ENCODE peak calls at places on chromosomes 5 and 9, in four cellular contexts. F is HCT116, M is K562, A is HepG2. Q is an unnamed sample.
A peak's percentile ranks its signal among the peaks of the same experiment; 100 is the strongest.

GRCh38 chr5:541888-542692 is 17.8 kb upstream of the SLC9A3 start:
- DNase-seq in A (no peak), F (no peak), M (no peak), Q (no peak)

GRCh38 chr9:109574061-109574882 is 76.2 kb upstream of the PTPN3 start:
- DNase-seq in A (peak; percentile 36), M (peak; percentile 37), F (peak; percentile 38), Q (peak; percentile 24)

GRCh38 chr9:108963459-108964143 is 29.4 kb downstream of the ABITRAM start:
- DNase-seq in M (peak; percentile 51), F (no peak), A (no peak), Q (no peak)

GRCh38 chr5:90747693-90748092 is 189.1 kb downstream of the ADGRV1 start:
- DNase-seq in F (no peak), M (no peak), A (no peak), Q (no peak)

GRCh38 chr5:150515446-150515845 is 7.5 kb downstream of the NDST1 start:
- DNase-seq in A (no peak), F (no peak), M (no peak), Q (no peak)

GRCh38 chr9:89810434-89810833 is 205.6 kb downstream of the GADD45G start:
- DNase-seq in F (no peak), M (no peak), A (no peak), Q (no peak)

GRCh38 chr9:114499528-114499927 is 5.7 kb downstream of the WHRN start:
- DNase-seq in M (no peak), F (no peak), A (no peak), Q (no peak)

GRCh38 chr5:176183321-176184074 is 54.7 kb upstream of the SIMC1 start:
- DNase-seq in M (no peak), F (no peak), A (no peak), Q (no peak)

GRCh38 chr5:36417668-36418067 is 116.0 kb upstream of the RANBP3L start:
- DNase-seq in F (no peak), A (no peak), M (no peak), Q (no peak)

GRCh38 chr5:86880785-86881492 is 263.2 kb downstream of the COX7C start:
- DNase-seq in M (peak; percentile 28), F (peak; percentile 81), A (peak; percentile 84), Q (peak; percentile 56)

GRCh38 chr9:112556497-112557085 is 70.0 kb downstream of the KIAA1958 start:
- DNase-seq in M (no peak), F (no peak), A (no peak), Q (no peak)

GRCh38 chr5:146006470-146006869 is 70.1 kb downstream of the SH3RF2 start:
- DNase-seq in F (no peak), M (no peak), A (no peak), Q (no peak)

GRCh38 chr9:127116946-127117345 is 5.5 kb downstream of the ANGPTL2 start:
- DNase-seq in A (no peak), M (no peak), F (no peak), Q (no peak)

GRCh38 chr5:168683247-168683926 is 104.2 kb upstream of the PANK3 start:
- DNase-seq in M (peak; percentile 51), F (no peak), A (no peak), Q (no peak)

GRCh38 chr9:124707667-124708066 is 63.4 kb downstream of the NR6A1 start:
- DNase-seq in M (peak; percentile 23), A (no peak), F (no peak), Q (no peak)

GRCh38 chr5:105501315-105501714 is 1938.7 kb upstream of the NUDT12 start:
- DNase-seq in A (no peak), M (no peak), F (no peak), Q (no peak)

GRCh38 chr5:161034456-161034855 is 182.4 kb upstream of the ATP10B start:
- DNase-seq in M (no peak), F (no peak), A (no peak), Q (no peak)

GRCh38 chr5:1374030-1374679 is 29.3 kb upstream of the CLPTM1L start:
- DNase-seq in M (no peak), A (no peak), F (no peak), Q (no peak)

GRCh38 chr5:158785397-158785796 is 314.3 kb downstream of the EBF1 start:
- DNase-seq in M (no peak), F (no peak), A (no peak), Q (no peak)

GRCh38 chr5:42718591-42718990 is 38.0 kb upstream of the CCDC152 start:
- DNase-seq in F (no peak), A (no peak), M (no peak), Q (no peak)

GRCh38 chr5:74412064-74412463 is 228.5 kb downstream of the ENC1 start:
- DNase-seq in F (no peak), A (no peak), M (no peak), Q (no peak)

GRCh38 chr5:89473196-89473595 is 590.2 kb upstream of the MEF2C start:
- DNase-seq in F (no peak), A (no peak), M (no peak), Q (no peak)

GRCh38 chr9:98808879-98809278 is 1.4 kb downstream of the GALNT12 start:
- DNase-seq in A (no peak), M (no peak), F (no peak), Q (no peak)

GRCh38 chr9:68706579-68707201 is 1.6 kb downstream of the PIP5K1B start:
- DNase-seq in F (no peak), M (no peak), A (no peak), Q (no peak)

GRCh38 chr5:150350524-150351344 is 6.8 kb upstream of the TCOF1 start:
- DNase-seq in M (peak; percentile 82), A (peak; percentile 91), F (peak; percentile 76), Q (peak; percentile 77)

GRCh38 chr9:96461336-96461735 is 11.4 kb downstream of the HABP4 start:
- DNase-seq in F (no peak), A (no peak), M (no peak), Q (no peak)

DNA sequence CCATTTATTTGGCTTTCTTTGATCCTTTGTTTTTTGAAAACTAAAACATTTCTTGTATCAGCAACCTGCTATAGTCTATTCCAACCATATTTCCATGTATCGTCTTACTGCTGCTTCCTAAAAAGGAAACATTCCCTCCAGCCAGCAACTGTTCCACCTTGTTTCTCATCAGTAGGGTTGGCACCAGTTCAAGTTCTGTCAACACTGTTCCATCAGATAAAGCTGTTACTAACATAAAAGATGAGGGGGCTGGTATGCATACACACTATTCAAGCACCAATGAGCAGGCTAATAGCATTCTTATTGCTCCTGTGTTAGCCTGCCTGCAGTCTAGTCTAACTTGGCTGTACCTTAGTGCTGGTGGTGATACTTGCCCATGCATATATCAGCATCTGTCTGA is 178.3 kb downstream of the CWC27 start:
- DNase-seq in F (no peak), A (peak; percentile 22), M (peak; percentile 9), Q (no peak)
- TF ChIP-seq SIN3A in F (no peak), A (no peak), M (no peak), Q (no peak)

GRCh38 chr5:33114361-33114760 is 326.4 kb upstream of the TARS1 start:
- DNase-seq in A (no peak), M (no peak), F (no peak), Q (no peak)

GRCh38 chr5:33120671-33121070 is 320.1 kb upstream of the TARS1 start:
- DNase-seq in A (no peak), M (no peak), F (no peak), Q (no peak)

GRCh38 chr5:33115467-33115866 is 325.3 kb upstream of the TARS1 start:
- DNase-seq in F (no peak), M (no peak), A (no peak), Q (no peak)

DNA sequence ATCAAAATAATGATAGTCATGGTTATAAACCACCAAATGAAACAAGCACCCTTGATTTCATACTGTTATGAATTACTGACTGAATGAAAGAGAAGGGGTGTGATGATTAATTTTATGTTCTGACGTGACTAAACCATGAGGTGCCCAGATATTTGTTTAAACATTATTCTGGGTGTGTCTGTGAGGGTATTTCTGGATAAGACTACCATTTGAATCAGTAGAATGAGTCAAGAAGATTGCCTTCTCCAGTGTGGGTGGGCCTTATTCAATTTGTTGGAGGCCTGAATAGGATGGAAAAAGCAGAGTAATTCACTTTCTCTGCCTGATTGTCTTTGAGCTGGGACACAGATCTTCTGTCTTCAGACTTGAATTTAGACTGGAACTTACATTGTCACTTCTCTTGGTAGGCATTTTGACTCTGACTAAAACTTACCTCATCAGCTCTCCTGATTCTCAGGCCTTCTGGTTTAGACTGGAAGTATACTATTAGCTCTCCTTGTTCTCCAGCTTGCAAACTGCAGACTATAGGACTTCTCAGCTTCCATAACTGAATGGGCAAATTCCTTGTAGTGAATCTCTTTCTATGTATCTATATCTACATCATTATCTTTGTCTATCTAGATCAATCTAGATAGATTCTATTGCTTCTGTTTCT is 321.9 kb upstream of the TARS1 start:
- DNase-seq in F (no peak), M (no peak), A (no peak), Q (no peak)
- TF ChIP-seq TCF7L2 in F (no peak), M (no peak), A (no peak), Q (no peak)

GRCh38 chr9:86641970-86642369 is 287.8 kb upstream of the TUT7 start:
- DNase-seq in M (no peak), F (no peak), A (no peak), Q (no peak)
- TF ChIP-seq SIN3A in M (no peak), F (no peak), A (no peak), Q (no peak)

GRCh38 chr5:61735999-61736398 is 403.9 kb downstream of the ZSWIM6 start:
- DNase-seq in M (no peak), F (no peak), A (no peak), Q (no peak)
- TF ChIP-seq TCF7L2 in M (no peak), F (no peak), A (no peak), Q (no peak)

GRCh38 chr5:132257131-132258101 is at the start of gene PDLIM4:
- DNase-seq in F (no peak), M (peak; percentile 66), A (no peak), Q (no peak)
- TF ChIP-seq SIN3A in F (no peak), M (no peak), A (no peak), Q (no peak)

GRCh38 chr5:181060231-181060590 is 20.1 kb downstream of the BTNL9 start:
- DNase-seq in A (no peak), F (no peak), M (no peak), Q (no peak)
- TF ChIP-seq TCF7L2 in A (no peak), F (no peak), M (no peak), Q (no peak)

GRCh38 chr9:12838546-12838945 is 63.7 kb downstream of the LURAP1L start:
- DNase-seq in M (no peak), A (no peak), F (no peak), Q (no peak)

DNA sequence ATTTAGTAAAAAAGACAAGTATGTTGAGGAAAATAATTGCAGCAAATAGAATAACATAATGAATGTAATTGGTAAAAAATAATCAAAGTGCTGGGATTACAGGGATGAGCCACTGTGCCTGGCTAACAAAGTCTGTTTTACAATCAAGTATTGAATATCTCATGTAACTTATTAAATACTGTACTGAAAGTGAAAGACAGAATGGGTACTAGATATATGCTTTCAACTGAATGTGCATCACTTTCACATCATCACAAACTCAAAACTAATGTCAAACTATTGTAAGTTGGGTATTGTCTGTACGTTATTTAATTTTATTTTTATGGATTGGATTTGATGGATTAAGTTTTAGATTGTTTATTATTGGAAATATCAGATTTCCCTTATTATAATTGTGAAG is 58.9 kb downstream of the LURAP1L start:
- DNase-seq in F (no peak), M (no peak), A (no peak), Q (no peak)
- TF ChIP-seq SIN3A in F (no peak), M (no peak), A (no peak), Q (no peak)

GRCh38 chr9:131530546-131530929 is 525 bp downstream of the UCK1 start:
- DNase-seq in M (peak; percentile 58), A (peak; percentile 24), F (no peak), Q (no peak)
- TF ChIP-seq TCF7L2 in M (no peak), A (no peak), F (no peak), Q (no peak)

GRCh38 chr5:134006119-134006514 is 1.3 kb upstream of the VDAC1 start:
- DNase-seq in M (no peak), F (no peak), A (no peak), Q (no peak)
- TF ChIP-seq SIN3A in M (no peak), F (no peak), A (no peak), Q (no peak)

Q was measured in Panc1.